ENCODE peak calls at places on chromosomes 12 and 14, in seven cellular contexts. B is cardiac fibroblast, G is GM03348, W is heart left ventricle, F is mucosa of descending colon, J is lung, D is GM12864. S is an unnamed sample.

GRCh38 chr14:104423224-104423681 is 156.3 kb upstream of the C14orf180 start:
- DNase-seq in D (no peak), W (no peak), J (peak), F (no peak), G (peak), B (no peak), S (no peak)

GRCh38 chr12:75528692-75529091 is 17.3 kb upstream of the KRR1 start:
- DNase-seq in D (no peak), J (no peak), G (no peak), W (no peak), F (no peak), B (no peak), S (no peak)

GRCh38 chr14:55074662-55075061 is 23.2 kb downstream of the MAPK1IP1L start:
- DNase-seq in B (peak), G (no peak), W (no peak), J (no peak), F (no peak), D (peak), S (no peak)

GRCh38 chr14:88877192-88877591 is 52.7 kb downstream of the TTC8 start:
- DNase-seq in G (no peak), F (no peak), J (no peak), D (no peak), B (no peak), W (no peak), S (no peak)

GRCh38 chr12:51389302-51389999 is 1.8 kb downstream of the GALNT6 start:
- DNase-seq in D (no peak), J (no peak), W (no peak), B (no peak), G (no peak), F (no peak), S (no peak)

GRCh38 chr12:835754-836493 is 83.5 kb downstream of the WNK1 start:
- DNase-seq in J (no peak), B (no peak), D (no peak), G (no peak), F (no peak), W (no peak), S (no peak)

GRCh38 chr14:37894463-37894862 is 299.0 kb downstream of the TTC6 start:
- DNase-seq in W (no peak), D (no peak), F (no peak), J (no peak), G (no peak), B (no peak), S (no peak)

GRCh38 chr12:19894049-19894448 is 454.8 kb downstream of the AEBP2 start:
- DNase-seq in F (no peak), J (no peak), B (peak), G (peak), W (no peak), D (no peak), S (no peak)

GRCh38 chr14:73713804-73714655 is at the start of gene PNMA1:
- DNase-seq in F (peak), B (peak), W (peak), D (peak), J (peak), G (peak), S (peak)

GRCh38 chr14:95816539-95816938 is 60.1 kb upstream of the TUNAR start:
- DNase-seq in G (no peak), B (no peak), W (no peak), D (no peak), F (no peak), J (no peak), S (no peak)

GRCh38 chr12:90305379-90305778 is 596.7 kb upstream of the ATP2B1 start:
- DNase-seq in F (no peak), G (no peak), D (no peak), B (no peak), W (no peak), J (no peak), S (no peak)

GRCh38 chr14:55671641-55672040 is 91.6 kb downstream of the KTN1 start:
- DNase-seq in G (no peak), B (no peak), W (no peak), F (no peak), J (no peak), D (no peak), S (no peak)

GRCh38 chr14:100279133-100279532 is 27.1 kb downstream of the SLC25A29 start:
- DNase-seq in F (no peak), G (no peak), J (no peak), D (no peak), B (no peak), W (no peak), S (no peak)

GRCh38 chr14:87066221-87066817 is 926.7 kb downstream of the GALC start:
- DNase-seq in G (peak), D (no peak), J (no peak), W (no peak), B (peak), F (no peak), S (peak)

GRCh38 chr12:56941299-56942017 is 7.2 kb upstream of the SDR9C7 start:
- DNase-seq in J (no peak), W (no peak), B (peak), D (peak), F (no peak), G (peak), S (no peak)